ENCODE peak calls at places on chromosomes 6 and 20, in six cellular contexts. J, O, Z, G, H and M are unnamed samples.

GRCh38 chr6:131733376-131734016 is 22.7 kb upstream of the CTAGE9 start:
- DNase-seq in Z (no peak), J (peak), H (peak), G (no peak), O (no peak), M (no peak)

GRCh38 chr6:38955876-38956275 is 92.7 kb upstream of the GLP1R start:
- DNase-seq in H (no peak), J (no peak), G (no peak), O (no peak), Z (no peak), M (no peak)

GRCh38 chr20:36145877-36146707 is 8.4 kb upstream of the EPB41L1 start:
- DNase-seq in H (peak), Z (no peak), J (no peak), O (no peak), G (no peak), M (no peak)

GRCh38 chr6:146312606-146313005 is 231.0 kb upstream of the RAB32 start:
- DNase-seq in J (peak), Z (no peak), O (no peak), G (no peak), H (no peak), M (no peak)

GRCh38 chr6:34200340-34200971 is 36.2 kb upstream of the HMGA1 start:
- DNase-seq in H (no peak), J (no peak), G (no peak), Z (no peak), O (no peak), M (no peak)

GRCh38 chr6:36334832-36335459 is 1.7 kb downstream of the BNIP5 start:
- DNase-seq in O (no peak), J (no peak), H (no peak), Z (no peak), G (no peak), M (no peak)

GRCh38 chr20:23144856-23145255 is 58.7 kb upstream of the CD93 start:
- DNase-seq in J (no peak), O (no peak), G (no peak), H (no peak), Z (no peak), M (no peak)

GRCh38 chr20:38855356-38855755 is 49.9 kb downstream of the PPP1R16B start:
- DNase-seq in G (no peak), J (no peak), Z (no peak), O (no peak), H (peak), M (no peak)

GRCh38 chr6:147699637-147700036 is 191.1 kb downstream of the SAMD5 start:
- DNase-seq in O (no peak), G (peak), Z (no peak), J (peak), H (peak), M (no peak)

GRCh38 chr6:158536084-158536890 is 23.6 kb upstream of the TMEM181 start:
- DNase-seq in G (no peak), O (peak), Z (peak), J (peak), H (peak), M (peak)

GRCh38 chr20:35478804-35479472 is 23.5 kb downstream of the CEP250 start:
- DNase-seq in G (no peak), Z (no peak), J (no peak), H (no peak), O (no peak), M (no peak)

GRCh38 chr6:169288591-169288990 is 34.9 kb upstream of the THBS2 start:
- DNase-seq in J (peak), O (no peak), Z (no peak), G (no peak), H (peak), M (no peak)

GRCh38 chr6:5379647-5380242 is 118.4 kb downstream of the FARS2 start:
- DNase-seq in G (no peak), H (no peak), O (no peak), Z (peak), J (no peak), M (no peak)

GRCh38 chr20:3277686-3278465 is 38.9 kb upstream of the SLC4A11 start:
- DNase-seq in J (no peak), Z (no peak), O (no peak), G (no peak), H (no peak), M (no peak)

GRCh38 chr6:41021832-41022231 is 17.2 kb downstream of the UNC5CL start:
- DNase-seq in Z (no peak), J (peak), O (no peak), G (no peak), H (peak), M (no peak)

GRCh38 chr6:169169941-169170582 is 83.6 kb downstream of the THBS2 start:
- DNase-seq in H (no peak), Z (no peak), O (no peak), J (no peak), G (no peak), M (no peak)

GRCh38 chr6:88165877-88166492 is at the start of gene CNR1:
- DNase-seq in O (peak), G (no peak), H (peak), J (peak), Z (no peak), M (peak)

GRCh38 chr6:152267967-152268845 is 369.0 kb downstream of the SYNE1 start:
- DNase-seq in Z (peak), H (no peak), J (no peak), G (no peak), O (no peak), M (no peak)

GRCh38 chr6:99019341-99019740 is 71.6 kb upstream of the FBXL4 start:
- DNase-seq in G (no peak), Z (no peak), J (peak), O (no peak), H (peak), M (no peak)

GRCh38 chr6:106746660-106747059 is 117.3 kb downstream of the QRSL1 start:
- DNase-seq in O (peak), H (peak), G (no peak), J (peak), Z (no peak), M (no peak)

GRCh38 chr20:49853640-49854039 is 41.0 kb downstream of the SLC9A8 start:
- DNase-seq in G (peak), O (no peak), J (peak), Z (no peak), H (peak), M (no peak)

GRCh38 chr6:106077881-106078280 is 8.3 kb upstream of the PRDM1 start:
- DNase-seq in J (no peak), O (no peak), H (no peak), G (no peak), Z (no peak), M (no peak)

GRCh38 chr6:17491416-17492142 is 98.2 kb downstream of the CAP2 start:
- DNase-seq in Z (no peak), O (peak), G (no peak), J (no peak), H (no peak), M (no peak)

DNA sequence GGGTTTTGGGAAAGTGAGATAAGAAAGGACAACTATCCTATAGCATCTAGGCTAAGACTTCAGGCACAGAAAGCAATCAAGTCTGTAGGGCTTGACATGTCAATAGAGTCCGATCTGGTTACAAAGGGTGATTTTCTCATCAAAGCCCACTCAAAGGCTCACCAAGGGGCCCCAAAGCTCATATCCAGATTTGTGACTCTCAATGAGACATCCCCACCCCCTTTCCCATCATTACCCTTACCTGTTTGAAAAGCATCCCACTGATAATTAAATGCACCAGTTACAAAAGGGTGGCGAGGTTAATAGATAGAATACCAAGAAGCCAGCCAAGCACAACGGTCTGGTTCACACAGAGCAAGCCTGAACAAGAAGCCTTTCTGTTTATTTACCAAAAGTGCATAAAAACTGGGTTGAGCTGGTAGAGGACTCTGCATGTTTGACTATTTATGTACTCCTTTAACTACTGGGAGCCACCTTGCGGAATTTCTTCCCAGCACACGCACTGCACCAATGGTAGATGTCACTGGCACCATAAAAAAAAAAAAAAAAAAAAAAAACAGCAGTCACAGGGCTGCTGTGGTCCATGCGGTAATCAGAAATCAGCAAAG is 6.1 kb downstream of the JAG1 start:
- DNase-seq in O (no peak), Z (no peak), G (no peak), H (no peak), J (peak), M (no peak)
- TF ChIP-seq CTCF in O (no peak), Z (no peak), G (no peak), H (no peak), J (no peak), M (no peak)

GRCh38 chr20:44643154-44643519 is 8.4 kb downstream of the ADA start:
- DNase-seq in O (no peak), G (no peak), H (no peak), Z (no peak), J (no peak), M (no peak)
- TF ChIP-seq CTCF in O (no peak), G (no peak), H (no peak), Z (no peak), J (no peak), M (no peak)

DNA sequence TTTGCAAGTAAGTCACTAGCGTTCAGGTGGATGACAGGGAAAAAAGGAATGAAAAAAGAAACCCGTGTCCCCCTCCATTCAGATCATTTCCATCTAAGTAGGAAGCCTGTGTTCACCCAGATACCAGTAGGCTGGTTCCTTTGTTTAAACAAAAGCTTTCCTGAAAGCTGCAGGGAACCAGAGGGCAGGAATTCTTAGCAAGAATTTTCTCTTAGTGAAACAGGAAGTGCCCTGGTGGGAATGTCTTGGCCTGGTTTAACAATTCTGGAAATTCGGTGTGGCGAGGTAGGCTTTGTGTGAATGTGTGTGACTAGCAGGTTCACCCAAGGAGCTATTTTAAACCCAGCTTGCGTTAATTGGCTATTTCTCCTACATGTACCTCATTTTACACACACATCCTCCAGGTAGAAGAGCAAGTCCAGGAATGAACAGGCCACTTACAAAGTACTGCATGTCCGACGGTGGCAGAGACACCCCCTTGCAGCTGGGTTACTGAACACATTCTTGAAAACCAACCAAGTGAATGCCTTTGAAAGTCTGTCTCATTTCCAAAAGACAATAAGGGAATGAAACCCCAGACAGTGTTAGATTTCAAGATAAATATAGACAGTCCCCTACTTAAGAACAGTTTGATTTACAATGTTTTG is 64.7 kb downstream of the GFOD1 start:
- DNase-seq in G (no peak), J (peak), H (peak), O (no peak), Z (no peak), M (no peak)
- TF ChIP-seq CTCF in G (no peak), J (no peak), H (no peak), O (no peak), Z (no peak), M (no peak)

GRCh38 chr6:145214570-145214969 is 520.8 kb downstream of the EPM2A start:
- DNase-seq in O (no peak), J (peak), H (peak), Z (no peak), G (no peak), M (no peak)
- TF ChIP-seq CTCF in O (no peak), J (peak), H (peak), Z (peak), G (peak), M (peak)

DNA sequence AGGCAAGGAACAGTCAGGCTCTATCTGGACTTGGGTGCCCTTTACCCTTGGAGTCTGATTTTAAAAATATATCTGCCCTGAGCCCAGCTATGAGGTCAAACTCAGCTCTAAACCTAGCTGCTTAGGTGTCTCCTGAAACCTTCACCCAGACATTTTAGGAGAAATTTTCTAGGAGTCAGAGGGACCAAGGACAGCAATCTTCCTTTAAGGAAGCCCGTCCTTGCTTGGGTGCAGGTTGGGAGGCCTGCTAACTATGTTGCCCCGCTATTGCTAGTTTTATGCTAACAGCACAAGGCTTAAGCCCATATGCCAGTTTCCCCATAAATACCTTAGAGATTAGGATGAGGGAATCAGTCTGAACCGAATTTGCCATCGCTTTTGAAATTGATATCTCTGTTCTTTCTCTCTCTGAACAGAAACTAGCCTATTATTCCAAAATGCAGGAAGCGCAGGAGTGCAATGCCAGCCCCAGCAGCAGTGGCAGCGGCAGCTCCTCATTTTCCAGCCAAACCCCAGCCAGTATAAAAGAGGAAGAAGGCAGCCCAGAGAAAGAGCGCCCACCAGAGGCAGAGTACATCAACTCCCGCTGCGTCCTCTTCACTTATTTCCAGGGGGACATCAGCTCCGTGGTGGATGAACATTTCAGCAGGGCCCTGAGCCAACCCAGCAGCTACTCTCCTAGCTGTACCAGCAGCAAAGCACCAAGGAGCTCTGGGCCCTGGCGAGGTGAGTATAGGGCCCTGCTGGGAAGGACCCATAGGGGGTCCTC is 2.6 kb downstream of the VGLL2 start:
- DNase-seq in J (no peak), Z (peak), H (no peak), O (no peak), G (no peak), M (no peak)
- TF ChIP-seq CTCF in J (peak), Z (no peak), H (no peak), O (no peak), G (no peak), M (no peak)

GRCh38 chr6:150686566-150686965 is 86.9 kb downstream of the PLEKHG1 start:
- DNase-seq in O (no peak), H (no peak), Z (no peak), J (peak), G (no peak), M (no peak)

GRCh38 chr6:150687508-150687907 is 87.8 kb downstream of the PLEKHG1 start:
- DNase-seq in H (no peak), G (no peak), Z (no peak), O (no peak), J (no peak), M (no peak)

GRCh38 chr6:150684715-150685459 is 85.2 kb downstream of the PLEKHG1 start:
- DNase-seq in J (no peak), G (no peak), H (no peak), Z (no peak), O (no peak), M (no peak)

GRCh38 chr6:150684161-150684560 is 84.5 kb downstream of the PLEKHG1 start:
- DNase-seq in O (no peak), G (no peak), J (no peak), H (no peak), Z (no peak), M (no peak)

DNA sequence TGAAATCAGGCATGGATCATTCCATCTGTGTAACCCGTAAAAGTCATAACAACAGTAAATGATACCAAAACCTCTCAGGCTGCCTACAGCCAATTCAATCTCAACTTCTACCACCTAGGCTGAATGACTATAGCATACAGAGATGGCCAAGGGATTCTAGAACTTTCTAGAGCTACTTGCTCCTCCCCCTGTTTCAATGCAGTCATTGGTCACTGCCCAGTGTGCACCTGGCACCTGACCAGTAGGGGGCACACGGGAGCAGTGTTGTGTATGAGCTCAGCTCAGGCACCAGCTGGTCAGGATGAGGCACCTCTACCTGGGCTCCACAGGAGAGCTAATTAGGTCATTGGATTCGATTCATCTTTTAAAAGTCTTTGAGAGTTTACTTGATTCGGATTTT is 86.2 kb downstream of the PLEKHG1 start:
- DNase-seq in J (peak), Z (peak), H (no peak), G (no peak), O (peak), M (no peak)
- TF ChIP-seq CTCF in J (peak), Z (peak), H (peak), G (peak), O (peak), M (peak)

DNA sequence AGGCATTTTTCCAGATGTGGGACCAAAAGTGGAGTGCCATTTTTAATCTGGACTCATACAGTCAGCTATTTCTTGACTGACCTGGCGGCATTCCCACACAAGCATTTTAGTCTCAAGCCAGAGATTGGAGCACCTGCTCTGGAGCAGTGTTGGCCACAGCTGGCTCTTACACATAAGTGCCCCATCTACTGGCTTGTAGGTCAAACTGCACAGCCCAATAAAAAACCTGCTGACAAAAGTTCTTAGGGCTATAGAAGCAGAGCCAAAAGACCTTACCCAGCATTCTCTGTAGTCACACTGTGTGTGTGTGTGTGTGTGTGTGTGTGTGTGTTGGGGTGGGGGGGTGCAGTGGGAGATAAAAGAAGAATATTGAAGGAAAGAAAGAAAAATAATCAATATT is 38.6 kb upstream of the SENP6 start:
- DNase-seq in G (no peak), Z (no peak), J (peak), H (peak), O (peak), M (no peak)
- TF ChIP-seq CTCF in G (peak), Z (peak), J (peak), H (peak), O (no peak), M (no peak)